ENCODE peak calls at places on chromosomes 2 and 18, in six cellular contexts. B is uterus, V is A549, Q is cardiac fibroblast, R is left ventricle myocardium inferior, W is foreskin fibroblast. I is an unnamed sample.

GRCh38 chr2:168355779-168356178 is 100.3 kb upstream of the CERS6 start:
- DNase-seq in B (no peak), V (no peak), Q (no peak), R (no peak), W (no peak), I (no peak)

GRCh38 chr2:100394111-100394641 is 23.3 kb downstream of the CHST10 start:
- DNase-seq in B (no peak), V (no peak), Q (no peak), R (no peak), W (no peak), I (no peak)

GRCh38 chr2:77823028-77823427 is 300.9 kb upstream of the LRRTM4 start:
- DNase-seq in B (no peak), V (no peak), Q (no peak), R (no peak), W (no peak), I (no peak)

GRCh38 chr2:80459028-80459427 is 154.5 kb upstream of the LRRTM1 start:
- DNase-seq in B (no peak), V (no peak), Q (no peak), R (no peak), W (no peak), I (no peak)

GRCh38 chr2:99354060-99354459 is 16.9 kb downstream of the EIF5B start:
- DNase-seq in B (no peak), V (no peak), Q (peak; percentile 29), R (no peak), W (peak; percentile 29), I (no peak)

GRCh38 chr2:88022522-88022921 is 6.2 kb upstream of the RNU2-63P start:
- DNase-seq in B (no peak), V (no peak), Q (no peak), R (no peak), W (no peak), I (no peak)

GRCh38 chr2:31241625-31242270 is 7.8 kb downstream of the EHD3 start:
- DNase-seq in B (no peak), V (no peak), Q (no peak), R (no peak), W (no peak), I (no peak)

GRCh38 chr2:158755738-158756137 is 39.4 kb upstream of the DAPL1 start:
- DNase-seq in B (no peak), V (no peak), Q (no peak), R (no peak), W (no peak), I (no peak)

GRCh38 chr2:111663471-111663951 is 220.5 kb downstream of the ANAPC1 start:
- DNase-seq in B (no peak), V (no peak), Q (peak; percentile 36), R (no peak), W (peak; percentile 41), I (no peak)

GRCh38 chr2:1690056-1690775 is 54.1 kb downstream of the PXDN start:
- DNase-seq in B (no peak), V (no peak), Q (no peak), R (no peak), W (peak; percentile 35), I (no peak)

GRCh38 chr2:8649718-8650117 is 32.1 kb upstream of the ID2 start:
- DNase-seq in B (no peak), V (no peak), Q (no peak), R (no peak), W (no peak), I (no peak)

GRCh38 chr2:189328451-189329249 is 112.6 kb upstream of the WDR75 start:
- DNase-seq in B (no peak), V (no peak), Q (peak; percentile 79), R (no peak), W (peak; percentile 65), I (no peak)

GRCh38 chr2:54903736-54904554 is 146.3 kb downstream of the RTN4 start:
- DNase-seq in B (no peak), V (peak; percentile 94), Q (peak; percentile 98), R (no peak), W (peak; percentile 98), I (peak; percentile 99)

GRCh38 chr18:76491801-76492668 is 3.0 kb downstream of the ZNF516 start:
- DNase-seq in B (no peak), V (peak; percentile 26), Q (peak; percentile 21), R (no peak), W (peak; percentile 73), I (no peak)

GRCh38 chr18:35127201-35127600 is 86.0 kb downstream of the MAPRE2 start:
- DNase-seq in B (no peak), V (no peak), Q (peak; percentile 30), R (no peak), W (peak; percentile 10), I (no peak)

GRCh38 chr2:43832457-43832856 is 6.2 kb downstream of the ABCG5 start:
- DNase-seq in B (no peak), V (no peak), Q (peak; percentile 8), R (no peak), W (peak; percentile 9), I (no peak)

GRCh38 chr2:147045113-147045512 is 799.7 kb upstream of the ACVR2A start:
- DNase-seq in B (peak; percentile 28), V (no peak), Q (peak; percentile 68), R (no peak), W (peak; percentile 66), I (no peak)

GRCh38 chr2:20282916-20283592 is 58.1 kb upstream of the SDC1 start:
- DNase-seq in B (peak; percentile 65), V (no peak), Q (peak; percentile 31), R (peak; percentile 75), W (no peak), I (no peak)

GRCh38 chr2:85071096-85071495 is 62.1 kb upstream of the TCF7L1 start:
- DNase-seq in B (no peak), V (no peak), Q (peak; percentile 30), R (no peak), W (peak; percentile 15), I (no peak)

GRCh38 chr2:191892391-191892790 is 45.5 kb upstream of the CAVIN2 start:
- DNase-seq in B (no peak), V (no peak), Q (peak; percentile 95), R (no peak), W (peak; percentile 95), I (peak; percentile 81)

GRCh38 chr18:9474983-9475642 is at the start of gene RALBP1:
- DNase-seq in B (peak; percentile 100), V (peak; percentile 86), Q (peak; percentile 100), R (peak; percentile 100), W (peak; percentile 100), I (peak; percentile 96)

GRCh38 chr2:10449838-10450691 is 1.9 kb upstream of the ODC1 start:
- DNase-seq in B (no peak), V (peak; percentile 58), Q (peak; percentile 38), R (no peak), W (no peak), I (no peak)

DNA sequence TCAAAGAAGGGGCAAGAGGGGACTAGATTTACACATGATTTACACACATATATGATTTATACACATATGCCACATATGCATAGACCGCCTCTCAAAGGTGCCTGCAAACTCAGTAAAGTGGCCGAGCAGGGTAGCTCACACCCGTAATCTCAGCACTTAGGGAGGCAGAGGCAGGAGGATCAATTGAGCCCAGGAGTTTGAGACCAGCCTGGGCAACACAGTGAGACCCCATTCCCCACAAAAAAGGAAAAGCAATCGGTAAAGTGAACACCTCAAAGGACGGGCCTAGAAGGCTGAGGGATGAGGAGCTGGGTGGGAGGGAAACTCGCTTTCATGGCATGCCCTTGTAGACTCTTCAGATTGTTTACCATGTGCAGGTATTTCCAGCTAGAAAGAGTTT is 5.1 kb downstream of the ANKRD39 start:
- DNase-seq in B (no peak), V (no peak), Q (no peak), R (no peak), W (no peak), I (no peak)
- TF ChIP-seq CTCF in B (no peak), V (no peak), Q (no peak), R (no peak), W (no peak), I (no peak)

DNA sequence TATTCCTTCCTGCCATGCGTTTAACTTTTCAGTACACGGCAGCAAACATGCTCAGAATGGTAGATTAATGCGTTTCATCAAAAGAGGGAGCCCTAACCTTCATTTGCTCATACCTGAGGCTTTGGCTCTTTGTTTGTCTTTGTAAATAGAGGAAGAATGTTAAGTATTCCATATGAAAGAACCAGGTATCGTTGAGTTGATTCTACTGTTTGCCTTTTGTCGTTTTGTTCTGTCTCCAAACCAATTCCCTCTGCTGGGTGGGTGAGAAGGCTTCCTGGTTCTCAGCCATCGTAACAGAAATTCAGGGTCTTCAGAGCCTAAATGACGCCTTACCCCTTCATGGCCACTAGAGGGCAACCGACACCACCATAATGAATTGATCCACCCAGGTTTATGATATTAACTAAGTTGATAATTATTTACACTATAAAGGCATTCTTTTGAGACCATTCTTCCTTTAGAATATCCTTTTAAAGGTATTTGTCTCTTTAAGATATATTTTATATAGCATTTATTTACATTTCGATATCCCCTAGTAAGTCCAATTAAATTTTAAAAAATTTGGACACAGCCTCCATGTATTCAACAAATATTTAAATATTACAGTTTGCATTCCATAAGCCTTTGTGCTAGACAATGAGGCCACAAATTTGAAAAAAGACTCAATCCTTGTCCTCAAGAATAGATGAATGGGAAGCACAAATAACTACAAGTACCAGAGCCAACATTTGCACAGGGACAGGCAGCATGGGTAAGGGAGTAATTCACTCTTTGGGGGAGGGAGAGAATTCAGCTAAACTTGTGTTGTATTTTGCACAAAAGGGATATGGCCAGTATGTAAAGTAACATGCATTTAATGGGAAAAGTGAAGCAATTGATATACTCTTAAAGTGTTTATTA is 48.1 kb downstream of the TIMM21 start:
- DNase-seq in B (peak; percentile 34), V (peak; percentile 77), Q (peak; percentile 77), R (no peak), W (peak; percentile 83), I (no peak)
- H3K4me3 ChIP-seq in B (no peak overlapping the region), V (peak overlapping the region; percentile 33), Q (no peak overlapping the region), R (peak overlapping the region; percentile 29), W (peak overlapping the region; percentile 30), I (peak overlapping the region; percentile 16)

DNA sequence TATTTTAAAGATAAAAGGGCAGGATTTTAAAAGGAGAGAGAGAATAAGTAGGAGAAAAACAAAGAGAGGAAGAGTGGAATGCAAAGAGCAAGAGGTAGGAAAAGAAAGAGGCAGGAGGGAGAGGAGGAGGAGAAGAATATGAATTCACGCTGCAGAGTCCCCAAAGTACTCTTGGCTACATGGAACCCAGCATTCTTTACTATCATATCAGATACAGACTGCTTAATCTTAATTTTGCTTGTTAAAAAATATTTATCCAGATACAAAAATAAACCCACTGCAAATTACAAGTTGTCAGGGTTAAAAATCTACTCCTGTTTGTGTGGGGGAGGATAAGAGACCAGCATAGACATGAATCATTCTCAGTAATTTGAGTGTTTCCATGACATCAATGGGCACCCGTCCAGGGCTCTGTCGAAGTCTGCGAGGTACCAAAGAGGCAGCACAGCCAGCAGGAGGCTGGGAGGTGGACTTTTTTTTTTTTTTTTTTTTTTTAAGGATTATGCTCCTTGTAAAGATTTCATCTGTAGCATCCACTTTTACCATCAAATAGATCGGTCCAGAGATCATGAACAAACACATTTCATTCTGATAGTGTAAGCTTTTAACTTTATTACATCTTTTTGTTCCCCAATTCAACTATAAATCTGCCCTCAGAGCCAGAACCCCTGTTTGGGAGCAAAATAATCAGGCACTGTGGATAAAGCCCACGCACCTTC is 182.2 kb downstream of the TCF4 start:
- DNase-seq in B (peak; percentile 84), V (peak; percentile 26), Q (peak; percentile 98), R (peak; percentile 87), W (peak; percentile 95), I (peak; percentile 88)
- TF ChIP-seq CTCF in B (no peak), V (no peak), Q (peak; percentile 25), R (peak; percentile 42), W (no peak), I (peak; percentile 26)

DNA sequence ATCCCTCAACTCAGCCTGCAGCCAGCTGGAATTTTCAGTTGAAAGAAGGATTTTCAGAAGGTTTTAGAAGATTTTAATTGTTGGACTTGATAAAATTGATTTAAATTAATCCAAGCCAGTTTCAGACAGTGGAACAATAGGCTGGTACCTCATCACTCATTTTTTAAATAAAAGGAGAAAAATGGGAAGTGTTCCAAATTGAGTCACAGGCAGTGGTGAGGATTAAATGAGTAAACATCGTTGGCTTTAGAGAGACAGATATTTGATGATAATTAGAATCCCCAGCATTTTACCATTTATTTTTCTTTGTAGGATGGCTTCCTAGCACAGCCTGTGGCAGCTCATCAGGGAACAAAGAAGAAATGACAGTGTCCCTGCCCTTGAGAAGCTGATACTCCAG is 7.4 kb downstream of the CXCR4 start:
- DNase-seq in B (no peak), V (no peak), Q (no peak), R (no peak), W (no peak), I (no peak)
- H3K4me3 ChIP-seq in B (no peak overlapping the region), V (no peak overlapping the region), Q (no peak overlapping the region), R (no peak overlapping the region), W (no peak overlapping the region), I (no peak overlapping the region)